ENCODE peak calls at places on chromosomes 16 and 17, in seven cellular contexts. R is mesendoderm, N is H9, I is neuronal stem cell, A is trophoblast cell, Y is mesenchymal stem cell, K is H1. Z is an unnamed sample.

GRCh38 chr17:1486802-1487695 is 5.4 kb downstream of the MYO1C start:
- DNase-seq in I (peak), Y (peak), K (no peak), N (peak), R (peak), A (peak), Z (no peak)

GRCh38 chr16:9154576-9155410 is 63.3 kb downstream of the HAPSTR1 start:
- DNase-seq in A (no peak), Y (no peak), N (no peak), I (no peak), R (no peak), K (no peak), Z (peak)

GRCh38 chr16:16062023-16062932 is 112.9 kb downstream of the ABCC1 start:
- DNase-seq in N (no peak), I (no peak), Y (peak), A (no peak), R (peak), K (no peak), Z (no peak)

GRCh38 chr17:74773871-74774286 is 2.3 kb downstream of the NAT9 start:
- DNase-seq in K (no peak), N (no peak), Y (peak), R (no peak), I (no peak), A (no peak), Z (peak)

GRCh38 chr16:87661561-87661960 is 59.3 kb downstream of the JPH3 start:
- DNase-seq in R (peak), N (peak), K (peak), A (peak), Y (peak), I (peak), Z (peak)

GRCh38 chr17:9120471-9120870 is 99.2 kb downstream of the NTN1 start:
- DNase-seq in Y (no peak), R (no peak), K (no peak), I (no peak), A (no peak), N (peak), Z (no peak)

GRCh38 chr17:39679521-39680192 is 8.2 kb downstream of the PGAP3 start:
- DNase-seq in Y (no peak), K (no peak), A (no peak), N (no peak), R (no peak), I (no peak), Z (no peak)

GRCh38 chr17:28843810-28844137 is 1.2 kb upstream of the FAM222B start:
- DNase-seq in I (no peak), R (no peak), N (no peak), K (no peak), Y (no peak), A (no peak), Z (no peak)

GRCh38 chr17:64147110-64148016 is 17.4 kb upstream of the ERN1 start:
- DNase-seq in N (no peak), K (no peak), I (no peak), A (peak), R (peak), Y (peak), Z (no peak)

GRCh38 chr17:64148017-64148631 is 18.2 kb upstream of the ERN1 start:
- DNase-seq in N (no peak), K (no peak), A (no peak), Y (peak), R (peak), I (no peak), Z (no peak)

GRCh38 chr17:64145751-64146417 is 15.9 kb upstream of the ERN1 start:
- DNase-seq in I (peak), R (peak), Y (peak), N (peak), A (peak), K (peak), Z (peak)

GRCh38 chr17:64146418-64147109 is 16.6 kb upstream of the ERN1 start:
- DNase-seq in K (no peak), Y (peak), I (no peak), R (peak), A (peak), N (peak), Z (peak)

GRCh38 chr17:64145460-64145750 is 15.5 kb upstream of the ERN1 start:
- DNase-seq in A (no peak), K (no peak), I (no peak), Y (no peak), R (no peak), N (no peak), Z (no peak)
- H4K8ac ChIP-seq in A (peak), K (no peak), I (no peak), Y (no peak), R (no peak), N (no peak), Z (peak)

GRCh38 chr17:72702998-72703397 is 389.5 kb downstream of the SLC39A11 start:
- DNase-seq in N (no peak), R (no peak), A (no peak), K (no peak), Y (no peak), I (no peak), Z (peak)
- H4K8ac ChIP-seq in N (no peak), R (no peak), A (no peak), K (no peak), Y (no peak), I (no peak), Z (no peak)

GRCh38 chr16:23152386-23153178 is 3.3 kb upstream of the USP31 start:
- DNase-seq in K (no peak), A (no peak), I (no peak), Y (no peak), R (no peak), N (no peak), Z (no peak)
- H4K8ac ChIP-seq in K (no peak), A (no peak), I (no peak), Y (no peak), R (no peak), N (no peak), Z (no peak)

GRCh38 chr16:23059433-23059832 is 89.8 kb downstream of the USP31 start:
- DNase-seq in R (no peak), N (no peak), Y (no peak), I (no peak), K (no peak), A (no peak), Z (no peak)

GRCh38 chr16:23060458-23061320 is 88.6 kb downstream of the USP31 start:
- DNase-seq in A (peak), K (peak), N (peak), I (peak), R (peak), Y (peak), Z (peak)

GRCh38 chr16:23057013-23057596 is 92.1 kb downstream of the USP31 start:
- DNase-seq in A (no peak), I (no peak), K (no peak), R (no peak), N (no peak), Y (no peak), Z (no peak)

GRCh38 chr16:23061669-23062068 is 87.6 kb downstream of the USP31 start:
- DNase-seq in R (no peak), N (no peak), K (no peak), I (no peak), Y (no peak), A (no peak), Z (peak)

GRCh38 chr16:23058576-23058975 is 90.7 kb downstream of the USP31 start:
- DNase-seq in I (no peak), Y (no peak), A (no peak), R (no peak), K (no peak), N (no peak), Z (no peak)
- H4K8ac ChIP-seq in I (no peak), Y (no peak), A (no peak), R (no peak), K (no peak), N (no peak), Z (no peak)